ENCODE peak calls at places on chromosomes 4 and X, in four cellular contexts. One of them, this sample, is unnamed. For H3K4me1, the result is how much of the 10 kb centered on the place peaks cover.

GRCh38 chrX:115147220-115147619 is 42.0 kb upstream of the RBMXL3 start:
- DNase-seq in right lobe of liver: no peak
- DNase-seq in A549: peak
- DNase-seq in GM23248: peak
- DNase-seq in this sample: no peak

GRCh38 chr4:69095301-69095731 is 958 bp upstream of the UGT2B7 start:
- DNase-seq in right lobe of liver: no peak
- DNase-seq in A549: peak
- DNase-seq in GM23248: no peak
- DNase-seq in this sample: no peak

GRCh38 chr4:156888762-156889161 is 82.8 kb downstream of the PDGFC start:
- DNase-seq in right lobe of liver: no peak
- DNase-seq in A549: no peak
- DNase-seq in GM23248: peak
- DNase-seq in this sample: no peak

GRCh38 chr4:1769692-1770091 is 23.4 kb upstream of the FGFR3 start:
- DNase-seq in right lobe of liver: no peak
- DNase-seq in A549: no peak
- DNase-seq in GM23248: no peak
- DNase-seq in this sample: no peak

GRCh38 chr4:164383187-164384181 is 370.4 kb upstream of the SMIM31 start:
- DNase-seq in right lobe of liver: peak
- DNase-seq in A549: peak
- DNase-seq in GM23248: peak
- DNase-seq in this sample: no peak

GRCh38 chrX:45266456-45266855 is 65.8 kb upstream of the DIPK2B start:
- DNase-seq in right lobe of liver: no peak
- DNase-seq in A549: no peak
- DNase-seq in GM23248: no peak
- DNase-seq in this sample: no peak

GRCh38 chrX:57669961-57670360 is 10.1 kb downstream of the NLRP2B start:
- DNase-seq in right lobe of liver: no peak
- DNase-seq in A549: no peak
- DNase-seq in GM23248: no peak
- DNase-seq in this sample: no peak

GRCh38 chrX:136063340-136064079 is 78.3 kb downstream of the SLC9A6 start:
- DNase-seq in right lobe of liver: no peak
- DNase-seq in A549: no peak
- DNase-seq in GM23248: peak
- DNase-seq in this sample: no peak

GRCh38 chrX:43618376-43619205 is 37.5 kb upstream of the MAOA start:
- DNase-seq in right lobe of liver: no peak
- DNase-seq in A549: no peak
- DNase-seq in GM23248: no peak
- DNase-seq in this sample: no peak

GRCh38 chr4:181219783-181220416 is 1023.3 kb upstream of the TENM3 start:
- DNase-seq in right lobe of liver: no peak
- DNase-seq in A549: no peak
- DNase-seq in GM23248: no peak
- DNase-seq in this sample: no peak

GRCh38 chr4:39021631-39022030 is 10.6 kb downstream of the TMEM156 start:
- DNase-seq in right lobe of liver: no peak
- DNase-seq in A549: no peak
- DNase-seq in GM23248: no peak
- DNase-seq in this sample: no peak

GRCh38 chr4:169384741-169385140 is 114.0 kb upstream of the SH3RF1 start:
- DNase-seq in right lobe of liver: no peak
- DNase-seq in A549: no peak
- DNase-seq in GM23248: no peak
- DNase-seq in this sample: no peak

GRCh38 chrX:38206036-38206435 is 14.6 kb downstream of the SRPX start:
- DNase-seq in right lobe of liver: no peak
- DNase-seq in A549: no peak
- DNase-seq in GM23248: peak
- DNase-seq in this sample: no peak

GRCh38 chr4:108512615-108513505 is 107.5 kb upstream of the RPL34 start:
- DNase-seq in right lobe of liver: no peak
- DNase-seq in A549: peak
- DNase-seq in GM23248: peak
- DNase-seq in this sample: no peak

GRCh38 chr4:8939887-8940742 is 68.5 kb upstream of the HMX1 start:
- DNase-seq in right lobe of liver: no peak
- DNase-seq in A549: no peak
- DNase-seq in GM23248: no peak
- DNase-seq in this sample: no peak

GRCh38 chr4:79442422-79442821 is 34.4 kb upstream of the GK2 start:
- DNase-seq in right lobe of liver: no peak
- DNase-seq in A549: no peak
- DNase-seq in GM23248: peak
- DNase-seq in this sample: no peak

GRCh38 chr4:150078996-150079581 is 844 bp downstream of the DCLK2 start:
- DNase-seq in right lobe of liver: peak
- DNase-seq in A549: peak
- DNase-seq in GM23248: peak
- DNase-seq in this sample: no peak

GRCh38 chr4:39505581-39505980 is 21.7 kb downstream of the UGDH start:
- DNase-seq in right lobe of liver: no peak
- DNase-seq in A549: no peak
- DNase-seq in GM23248: peak
- DNase-seq in this sample: no peak

GRCh38 chr4:80134936-80135701 is 62.1 kb upstream of the ANTXR2 start:
- DNase-seq in right lobe of liver: no peak
- DNase-seq in A549: no peak
- DNase-seq in GM23248: no peak
- DNase-seq in this sample: no peak

GRCh38 chr4:146465628-146466027 is 56.1 kb downstream of the SLC10A7 start:
- DNase-seq in right lobe of liver: no peak
- DNase-seq in A549: no peak
- DNase-seq in GM23248: no peak
- DNase-seq in this sample: no peak

GRCh38 chrX:30702736-30703135 is 49.5 kb downstream of the GK start:
- DNase-seq in right lobe of liver: no peak
- DNase-seq in A549: no peak
- DNase-seq in GM23248: peak
- DNase-seq in this sample: no peak

GRCh38 chr4:169956441-169956840 is 69.8 kb downstream of the MFAP3L start:
- DNase-seq in right lobe of liver: no peak
- DNase-seq in A549: no peak
- DNase-seq in GM23248: peak
- DNase-seq in this sample: no peak

GRCh38 chr4:55359397-55359916 is 13.4 kb downstream of the SRD5A3 start:
- DNase-seq in right lobe of liver: no peak
- DNase-seq in A549: no peak
- DNase-seq in GM23248: peak
- DNase-seq in this sample: no peak

GRCh38 chr4:116357758-116358157 is 727.6 kb downstream of the TRAM1L1 start:
- DNase-seq in right lobe of liver: no peak
- DNase-seq in A549: peak
- DNase-seq in GM23248: peak
- DNase-seq in this sample: no peak

GRCh38 chrX:4708970-4709760 is 995.7 kb upstream of the PRKX start:
- DNase-seq in right lobe of liver: no peak
- DNase-seq in A549: no peak
- DNase-seq in GM23248: no peak
- DNase-seq in this sample: no peak

GRCh38 chrX:56803849-56804681 is 75.0 kb downstream of the NBDY start:
- DNase-seq in right lobe of liver: no peak
- DNase-seq in A549: no peak
- DNase-seq in GM23248: peak
- DNase-seq in this sample: no peak

GRCh38 chr4:177442623-177443155 is 452 bp upstream of the AGA start:
- DNase-seq in right lobe of liver: no peak
- DNase-seq in A549: peak
- DNase-seq in GM23248: peak
- DNase-seq in this sample: no peak

GRCh38 chr4:25133132-25133531 is 27.1 kb downstream of the SEPSECS start:
- DNase-seq in right lobe of liver: no peak
- DNase-seq in A549: no peak
- DNase-seq in GM23248: no peak
- DNase-seq in this sample: no peak

GRCh38 chr4:25129926-25130325 is 30.3 kb downstream of the SEPSECS start:
- DNase-seq in right lobe of liver: no peak
- DNase-seq in A549: no peak
- DNase-seq in GM23248: no peak
- DNase-seq in this sample: no peak

GRCh38 chr4:25131396-25131795 is 28.9 kb downstream of the SEPSECS start:
- DNase-seq in right lobe of liver: no peak
- DNase-seq in A549: no peak
- DNase-seq in GM23248: no peak
- DNase-seq in this sample: no peak

GRCh38 chr4:25131925-25132324 is 28.3 kb downstream of the SEPSECS start:
- DNase-seq in right lobe of liver: no peak
- DNase-seq in A549: no peak
- DNase-seq in GM23248: no peak
- DNase-seq in this sample: no peak

GRCh38 chr4:25128671-25129070 is 31.6 kb downstream of the SEPSECS start:
- DNase-seq in right lobe of liver: no peak
- DNase-seq in A549: no peak
- DNase-seq in GM23248: peak
- DNase-seq in this sample: no peak
- H3K4me1 ChIP-seq in right lobe of liver: under half
- H3K4me1 ChIP-seq in A549: under half
- H3K4me1 ChIP-seq in GM23248: under half
- H3K4me1 ChIP-seq in this sample: under half

GRCh38 chr4:74397748-74398426 is 32.9 kb downstream of the EREG start:
- DNase-seq in right lobe of liver: no peak
- DNase-seq in A549: no peak
- DNase-seq in GM23248: peak
- DNase-seq in this sample: no peak
- H3K27ac ChIP-seq in right lobe of liver: no peak
- H3K27ac ChIP-seq in A549: no peak
- H3K27ac ChIP-seq in GM23248: no peak
- H3K27ac ChIP-seq in this sample: peak

GRCh38 chrX:134603806-134604700 is 54.2 kb downstream of the PLAC1 start:
- DNase-seq in right lobe of liver: no peak
- DNase-seq in A549: peak
- DNase-seq in GM23248: peak
- DNase-seq in this sample: no peak
- H3K4me1 ChIP-seq in right lobe of liver: under half
- H3K4me1 ChIP-seq in A549: under half
- H3K4me1 ChIP-seq in GM23248: under half
- H3K4me1 ChIP-seq in this sample: under half

GRCh38 chr4:97370581-97370980 is 772.7 kb downstream of the STPG2 start:
- DNase-seq in right lobe of liver: no peak
- DNase-seq in A549: no peak
- DNase-seq in GM23248: no peak
- DNase-seq in this sample: no peak
- H3K27ac ChIP-seq in right lobe of liver: no peak
- H3K27ac ChIP-seq in A549: no peak
- H3K27ac ChIP-seq in GM23248: no peak
- H3K27ac ChIP-seq in this sample: no peak

GRCh38 chr4:139666735-139667266 is 1.2 kb downstream of the MGST2 start:
- DNase-seq in right lobe of liver: peak
- DNase-seq in A549: peak
- DNase-seq in GM23248: no peak
- DNase-seq in this sample: peak
- H3K4me1 ChIP-seq in right lobe of liver: under half
- H3K4me1 ChIP-seq in A549: under half
- H3K4me1 ChIP-seq in GM23248: under half
- H3K4me1 ChIP-seq in this sample: under half

GRCh38 chr4:186840222-186840701 is 116.6 kb upstream of the FAT1 start:
- DNase-seq in right lobe of liver: no peak
- DNase-seq in A549: no peak
- DNase-seq in GM23248: no peak
- DNase-seq in this sample: no peak
- H3K27ac ChIP-seq in right lobe of liver: no peak
- H3K27ac ChIP-seq in A549: peak
- H3K27ac ChIP-seq in GM23248: peak
- H3K27ac ChIP-seq in this sample: no peak

This sample was measured in naive thymus-derived CD4-positive, alpha-beta T cell.